ENCODE peak calls at places on chromosomes 11 and 22, in nine cellular contexts. One of them, this sample, is unnamed.
A peak's percentile ranks its signal among the peaks of the same experiment; 100 is the strongest.

GRCh38 chr11:45599161-45599943 is 66.1 kb downstream of the CHST1 start:
- DNase-seq in mesendoderm: peak; percentile 37
- DNase-seq in Panc1: no peak
- DNase-seq in choroid plexus epithelial cell: no peak
- DNase-seq in GM10248: no peak
- DNase-seq in activated naive CD4-positive, alpha-beta T cell: no peak
- DNase-seq in EL: no peak
- DNase-seq in fibroblast of the aortic adventitia: no peak
- DNase-seq in activated CD4-positive, alpha-beta T cell treated with anti-CD3 and anti-CD28 coated beads, Interleukin-2, amount 50 U/mL, for 48 hours: no peak
- DNase-seq in this sample: no peak

GRCh38 chr22:28801845-28802594 is 1.7 kb upstream of the XBP1 start:
- DNase-seq in mesendoderm: no peak
- DNase-seq in Panc1: no peak
- DNase-seq in choroid plexus epithelial cell: no peak
- DNase-seq in GM10248: no peak
- DNase-seq in activated naive CD4-positive, alpha-beta T cell: no peak
- DNase-seq in EL: no peak
- DNase-seq in fibroblast of the aortic adventitia: no peak
- DNase-seq in activated CD4-positive, alpha-beta T cell treated with anti-CD3 and anti-CD28 coated beads, Interleukin-2, amount 50 U/mL, for 48 hours: no peak
- DNase-seq in this sample: peak; percentile 18

GRCh38 chr11:93330446-93330984 is at the start of gene DEUP1:
- DNase-seq in mesendoderm: peak; percentile 53
- DNase-seq in Panc1: no peak
- DNase-seq in choroid plexus epithelial cell: peak; percentile 4
- DNase-seq in GM10248: no peak
- DNase-seq in activated naive CD4-positive, alpha-beta T cell: no peak
- DNase-seq in EL: peak; percentile 6
- DNase-seq in fibroblast of the aortic adventitia: no peak
- DNase-seq in activated CD4-positive, alpha-beta T cell treated with anti-CD3 and anti-CD28 coated beads, Interleukin-2, amount 50 U/mL, for 48 hours: peak; percentile 19
- DNase-seq in this sample: peak; percentile 0

GRCh38 chr22:49995059-49995412 is 17.5 kb downstream of the IL17REL start:
- DNase-seq in mesendoderm: no peak
- DNase-seq in Panc1: no peak
- DNase-seq in choroid plexus epithelial cell: no peak
- DNase-seq in GM10248: no peak
- DNase-seq in activated naive CD4-positive, alpha-beta T cell: no peak
- DNase-seq in EL: no peak
- DNase-seq in fibroblast of the aortic adventitia: no peak
- DNase-seq in activated CD4-positive, alpha-beta T cell treated with anti-CD3 and anti-CD28 coated beads, Interleukin-2, amount 50 U/mL, for 48 hours: no peak
- DNase-seq in this sample: no peak

GRCh38 chr11:3132271-3132781 is 32.8 kb downstream of the OSBPL5 start:
- DNase-seq in mesendoderm: no peak
- DNase-seq in Panc1: no peak
- DNase-seq in choroid plexus epithelial cell: no peak
- DNase-seq in GM10248: no peak
- DNase-seq in activated naive CD4-positive, alpha-beta T cell: no peak
- DNase-seq in EL: no peak
- DNase-seq in fibroblast of the aortic adventitia: no peak
- DNase-seq in activated CD4-positive, alpha-beta T cell treated with anti-CD3 and anti-CD28 coated beads, Interleukin-2, amount 50 U/mL, for 48 hours: no peak
- DNase-seq in this sample: no peak

GRCh38 chr22:30940655-30941362 is 27.8 kb downstream of the MORC2 start:
- DNase-seq in mesendoderm: no peak
- DNase-seq in Panc1: no peak
- DNase-seq in choroid plexus epithelial cell: no peak
- DNase-seq in GM10248: no peak
- DNase-seq in activated naive CD4-positive, alpha-beta T cell: peak; percentile 24
- DNase-seq in EL: no peak
- DNase-seq in fibroblast of the aortic adventitia: no peak
- DNase-seq in activated CD4-positive, alpha-beta T cell treated with anti-CD3 and anti-CD28 coated beads, Interleukin-2, amount 50 U/mL, for 48 hours: peak; percentile 47
- DNase-seq in this sample: no peak

GRCh38 chr22:20779813-20780148 is 5.9 kb downstream of the SERPIND1 start:
- DNase-seq in mesendoderm: no peak
- DNase-seq in Panc1: no peak
- DNase-seq in choroid plexus epithelial cell: peak; percentile 85
- DNase-seq in GM10248: no peak
- DNase-seq in activated naive CD4-positive, alpha-beta T cell: no peak
- DNase-seq in EL: peak; percentile 57
- DNase-seq in fibroblast of the aortic adventitia: peak; percentile 49
- DNase-seq in activated CD4-positive, alpha-beta T cell treated with anti-CD3 and anti-CD28 coated beads, Interleukin-2, amount 50 U/mL, for 48 hours: no peak
- DNase-seq in this sample: no peak

GRCh38 chr22:49975543-49976389 is 15.2 kb downstream of the PIM3 start:
- DNase-seq in mesendoderm: peak; percentile 54
- DNase-seq in Panc1: no peak
- DNase-seq in choroid plexus epithelial cell: no peak
- DNase-seq in GM10248: peak; percentile 77
- DNase-seq in activated naive CD4-positive, alpha-beta T cell: no peak
- DNase-seq in EL: no peak
- DNase-seq in fibroblast of the aortic adventitia: peak; percentile 25
- DNase-seq in activated CD4-positive, alpha-beta T cell treated with anti-CD3 and anti-CD28 coated beads, Interleukin-2, amount 50 U/mL, for 48 hours: peak; percentile 70
- DNase-seq in this sample: peak; percentile 24

GRCh38 chr11:13338437-13339069 is 61.0 kb downstream of the BMAL1 start:
- DNase-seq in mesendoderm: no peak
- DNase-seq in Panc1: peak; percentile 55
- DNase-seq in choroid plexus epithelial cell: no peak
- DNase-seq in GM10248: no peak
- DNase-seq in activated naive CD4-positive, alpha-beta T cell: no peak
- DNase-seq in EL: peak; percentile 78
- DNase-seq in fibroblast of the aortic adventitia: peak; percentile 70
- DNase-seq in activated CD4-positive, alpha-beta T cell treated with anti-CD3 and anti-CD28 coated beads, Interleukin-2, amount 50 U/mL, for 48 hours: peak; percentile 23
- DNase-seq in this sample: peak; percentile 73

GRCh38 chr22:47587361-47587760 is 824.9 kb downstream of the TBC1D22A start:
- DNase-seq in mesendoderm: no peak
- DNase-seq in Panc1: no peak
- DNase-seq in choroid plexus epithelial cell: no peak
- DNase-seq in GM10248: no peak
- DNase-seq in activated naive CD4-positive, alpha-beta T cell: no peak
- DNase-seq in EL: no peak
- DNase-seq in fibroblast of the aortic adventitia: no peak
- DNase-seq in activated CD4-positive, alpha-beta T cell treated with anti-CD3 and anti-CD28 coated beads, Interleukin-2, amount 50 U/mL, for 48 hours: no peak
- DNase-seq in this sample: no peak

GRCh38 chr11:74720596-74721478 is 10.4 kb downstream of the CHRDL2 start:
- DNase-seq in mesendoderm: peak; percentile 60
- DNase-seq in Panc1: no peak
- DNase-seq in choroid plexus epithelial cell: peak; percentile 30
- DNase-seq in GM10248: no peak
- DNase-seq in activated naive CD4-positive, alpha-beta T cell: no peak
- DNase-seq in EL: no peak
- DNase-seq in fibroblast of the aortic adventitia: peak; percentile 85
- DNase-seq in activated CD4-positive, alpha-beta T cell treated with anti-CD3 and anti-CD28 coated beads, Interleukin-2, amount 50 U/mL, for 48 hours: no peak
- DNase-seq in this sample: peak; percentile 26

GRCh38 chr22:22327723-22328122 is 83.1 kb downstream of the VPREB1 start:
- DNase-seq in mesendoderm: no peak
- DNase-seq in Panc1: no peak
- DNase-seq in choroid plexus epithelial cell: no peak
- DNase-seq in GM10248: no peak
- DNase-seq in activated naive CD4-positive, alpha-beta T cell: no peak
- DNase-seq in EL: no peak
- DNase-seq in fibroblast of the aortic adventitia: no peak
- DNase-seq in activated CD4-positive, alpha-beta T cell treated with anti-CD3 and anti-CD28 coated beads, Interleukin-2, amount 50 U/mL, for 48 hours: no peak
- DNase-seq in this sample: no peak

GRCh38 chr11:118834428-118835028 is 43.6 kb upstream of the DDX6 start:
- DNase-seq in mesendoderm: no peak
- DNase-seq in Panc1: no peak
- DNase-seq in choroid plexus epithelial cell: peak; percentile 79
- DNase-seq in GM10248: peak; percentile 32
- DNase-seq in activated naive CD4-positive, alpha-beta T cell: no peak
- DNase-seq in EL: peak; percentile 13
- DNase-seq in fibroblast of the aortic adventitia: peak; percentile 23
- DNase-seq in activated CD4-positive, alpha-beta T cell treated with anti-CD3 and anti-CD28 coated beads, Interleukin-2, amount 50 U/mL, for 48 hours: no peak
- DNase-seq in this sample: no peak

GRCh38 chr11:45651841-45652745 is 13.3 kb downstream of the CHST1 start:
- DNase-seq in mesendoderm: no peak
- DNase-seq in Panc1: no peak
- DNase-seq in choroid plexus epithelial cell: no peak
- DNase-seq in GM10248: no peak
- DNase-seq in activated naive CD4-positive, alpha-beta T cell: no peak
- DNase-seq in EL: no peak
- DNase-seq in fibroblast of the aortic adventitia: no peak
- DNase-seq in activated CD4-positive, alpha-beta T cell treated with anti-CD3 and anti-CD28 coated beads, Interleukin-2, amount 50 U/mL, for 48 hours: no peak
- DNase-seq in this sample: no peak

GRCh38 chr22:49769691-49770315 is 57.9 kb downstream of the BRD1 start:
- DNase-seq in mesendoderm: no peak
- DNase-seq in Panc1: no peak
- DNase-seq in choroid plexus epithelial cell: no peak
- DNase-seq in GM10248: no peak
- DNase-seq in activated naive CD4-positive, alpha-beta T cell: no peak
- DNase-seq in EL: no peak
- DNase-seq in fibroblast of the aortic adventitia: no peak
- DNase-seq in activated CD4-positive, alpha-beta T cell treated with anti-CD3 and anti-CD28 coated beads, Interleukin-2, amount 50 U/mL, for 48 hours: no peak
- DNase-seq in this sample: no peak

GRCh38 chr11:61021661-61022212 is 50.3 kb downstream of the CD6 start:
- DNase-seq in mesendoderm: peak; percentile 36
- DNase-seq in Panc1: no peak
- DNase-seq in choroid plexus epithelial cell: no peak
- DNase-seq in GM10248: no peak
- DNase-seq in activated naive CD4-positive, alpha-beta T cell: peak; percentile 81
- DNase-seq in EL: no peak
- DNase-seq in fibroblast of the aortic adventitia: no peak
- DNase-seq in activated CD4-positive, alpha-beta T cell treated with anti-CD3 and anti-CD28 coated beads, Interleukin-2, amount 50 U/mL, for 48 hours: peak; percentile 87
- DNase-seq in this sample: no peak

GRCh38 chr22:46791201-46791731 is 28.8 kb downstream of the TBC1D22A start:
- DNase-seq in mesendoderm: no peak
- DNase-seq in Panc1: no peak
- DNase-seq in choroid plexus epithelial cell: peak; percentile 80
- DNase-seq in GM10248: no peak
- DNase-seq in activated naive CD4-positive, alpha-beta T cell: peak; percentile 64
- DNase-seq in EL: peak; percentile 56
- DNase-seq in fibroblast of the aortic adventitia: peak; percentile 59
- DNase-seq in activated CD4-positive, alpha-beta T cell treated with anti-CD3 and anti-CD28 coated beads, Interleukin-2, amount 50 U/mL, for 48 hours: peak; percentile 73
- DNase-seq in this sample: peak; percentile 52

GRCh38 chr11:30346068-30346688 is 23.3 kb downstream of the ARL14EP start:
- DNase-seq in mesendoderm: peak; percentile 63
- DNase-seq in Panc1: peak; percentile 12
- DNase-seq in choroid plexus epithelial cell: peak; percentile 79
- DNase-seq in GM10248: peak; percentile 24
- DNase-seq in activated naive CD4-positive, alpha-beta T cell: no peak
- DNase-seq in EL: peak; percentile 51
- DNase-seq in fibroblast of the aortic adventitia: peak; percentile 72
- DNase-seq in activated CD4-positive, alpha-beta T cell treated with anti-CD3 and anti-CD28 coated beads, Interleukin-2, amount 50 U/mL, for 48 hours: no peak
- DNase-seq in this sample: peak; percentile 55

GRCh38 chr11:73747762-73748161 is 13.1 kb downstream of the RAB6A start:
- DNase-seq in mesendoderm: no peak
- DNase-seq in Panc1: no peak
- DNase-seq in choroid plexus epithelial cell: no peak
- DNase-seq in GM10248: no peak
- DNase-seq in activated naive CD4-positive, alpha-beta T cell: no peak
- DNase-seq in EL: no peak
- DNase-seq in fibroblast of the aortic adventitia: no peak
- DNase-seq in activated CD4-positive, alpha-beta T cell treated with anti-CD3 and anti-CD28 coated beads, Interleukin-2, amount 50 U/mL, for 48 hours: no peak
- DNase-seq in this sample: no peak

GRCh38 chr22:31282748-31283468 is 9.4 kb downstream of the PIK3IP1 start:
- DNase-seq in mesendoderm: no peak
- DNase-seq in Panc1: no peak
- DNase-seq in choroid plexus epithelial cell: no peak
- DNase-seq in GM10248: no peak
- DNase-seq in activated naive CD4-positive, alpha-beta T cell: no peak
- DNase-seq in EL: no peak
- DNase-seq in fibroblast of the aortic adventitia: no peak
- DNase-seq in activated CD4-positive, alpha-beta T cell treated with anti-CD3 and anti-CD28 coated beads, Interleukin-2, amount 50 U/mL, for 48 hours: no peak
- DNase-seq in this sample: no peak

This sample was measured in AG10803.